ENCODE peak calls at places on chromosomes 4 and X, in eight cellular contexts. Q is cardiac fibroblast, A is MM.1S, F is right lobe of liver, D is left lung, P is tibial artery, H is LNCaP clone FGC, J is hepatocyte. B is an unnamed sample.

GRCh38 chr4:54669831-54670230 is 12.1 kb downstream of the KIT start:
- DNase-seq in Q (no peak), A (no peak), F (no peak), D (no peak), P (no peak), H (no peak), J (no peak), B (no peak)

GRCh38 chrX:101764538-101764937 is 104.9 kb upstream of the ARMCX2 start:
- DNase-seq in Q (no peak), A (no peak), F (no peak), D (no peak), P (no peak), H (no peak), J (no peak), B (no peak)

GRCh38 chr4:30396772-30397475 is 323.2 kb upstream of the PCDH7 start:
- DNase-seq in Q (peak; percentile 50), A (no peak), F (no peak), D (no peak), P (no peak), H (no peak), J (no peak), B (peak; percentile 44)

GRCh38 chrX:121103381-121103780 is 56.0 kb downstream of the GLUD2 start:
- DNase-seq in Q (no peak), A (no peak), F (no peak), D (no peak), P (no peak), H (no peak), J (no peak), B (no peak)

GRCh38 chr4:113358784-113359183 is 309.3 kb downstream of the ANK2 start:
- DNase-seq in Q (peak; percentile 14), A (no peak), F (no peak), D (no peak), P (no peak), H (no peak), J (no peak), B (peak; percentile 3)

GRCh38 chr4:118718511-118719170 is 33.4 kb downstream of the METTL14 start:
- DNase-seq in Q (no peak), A (no peak), F (no peak), D (no peak), P (no peak), H (no peak), J (no peak), B (no peak)

GRCh38 chrX:31499120-31499519 is 427.3 kb upstream of the FTHL17 start:
- DNase-seq in Q (peak; percentile 77), A (no peak), F (no peak), D (no peak), P (no peak), H (no peak), J (no peak), B (peak; percentile 39)

GRCh38 chrX:40784516-40785151 is 49.3 kb upstream of the MED14 start:
- DNase-seq in Q (no peak), A (no peak), F (no peak), D (no peak), P (no peak), H (no peak), J (peak; percentile 8), B (peak; percentile 17)

GRCh38 chr4:53508446-53508845 is 82.8 kb downstream of the LNX1 start:
- DNase-seq in Q (peak; percentile 80), A (no peak), F (no peak), D (no peak), P (no peak), H (no peak), J (no peak), B (peak; percentile 80)

GRCh38 chrX:9539611-9540387 is 74.9 kb downstream of the TBL1X start:
- DNase-seq in Q (no peak), A (no peak), F (no peak), D (no peak), P (no peak), H (no peak), J (no peak), B (no peak)

GRCh38 chr4:78361621-78362120 is 189.9 kb upstream of the ANXA3 start:
- DNase-seq in Q (no peak), A (no peak), F (no peak), D (no peak), P (no peak), H (no peak), J (no peak), B (no peak)

GRCh38 chr4:183407635-183408463 is 36.6 kb upstream of the CDKN2AIP start:
- DNase-seq in Q (no peak), A (no peak), F (no peak), D (no peak), P (peak; percentile 23), H (no peak), J (no peak), B (no peak)

GRCh38 chr4:26609868-26610267 is 26.0 kb downstream of the TBC1D19 start:
- DNase-seq in Q (no peak), A (no peak), F (no peak), D (no peak), P (no peak), H (no peak), J (no peak), B (no peak)

GRCh38 chrX:70444326-70445196 is at the start of gene DLG3:
- DNase-seq in Q (peak; percentile 48), A (no peak), F (no peak), D (no peak), P (no peak), H (no peak), J (peak; percentile 37), B (peak; percentile 31)

GRCh38 chrX:25010784-25011588 is 4.8 kb downstream of the ARX start:
- DNase-seq in Q (no peak), A (no peak), F (no peak), D (no peak), P (no peak), H (no peak), J (no peak), B (no peak)
- H3K4me3 ChIP-seq in Q (no peak overlapping the region), A (no peak overlapping the region), F (no peak overlapping the region), D (no peak overlapping the region), P (no peak overlapping the region), H (no peak overlapping the region), J (no peak overlapping the region), B (no peak overlapping the region)

GRCh38 chrX:108704839-108705238 is 31.5 kb downstream of the IRS4 start:
- DNase-seq in Q (no peak), A (no peak), F (no peak), D (no peak), P (no peak), H (peak; percentile 58), J (no peak), B (no peak)

GRCh38 chrX:108701633-108702032 is 34.7 kb downstream of the IRS4 start:
- DNase-seq in Q (no peak), A (no peak), F (no peak), D (no peak), P (no peak), H (no peak), J (no peak), B (peak; percentile 17)

GRCh38 chrX:108696690-108697089 is 39.7 kb downstream of the IRS4 start:
- DNase-seq in Q (no peak), A (no peak), F (no peak), D (no peak), P (no peak), H (no peak), J (no peak), B (no peak)

GRCh38 chrX:108699368-108699767 is 37.0 kb downstream of the IRS4 start:
- DNase-seq in Q (peak; percentile 43), A (peak; percentile 58), F (no peak), D (no peak), P (no peak), H (no peak), J (peak; percentile 30), B (peak; percentile 19)
- TF ChIP-seq CTCF in Q (no peak), A (peak; percentile 49), F (peak; percentile 45), D (no peak), P (no peak), H (peak; percentile 33), J (peak; percentile 56), B (peak; percentile 30)

GRCh38 chr4:87009095-87009648 is 74.4 kb downstream of the AFF1 start:
- DNase-seq in Q (no peak), A (no peak), F (no peak), D (no peak), P (no peak), H (no peak), J (no peak), B (no peak)
- H3K4me3 ChIP-seq in Q (no peak overlapping the region), A (peak overlapping the region; percentile 86), F (peak overlapping the region; percentile 72), D (no peak overlapping the region), P (peak overlapping the region; percentile 91), H (no peak overlapping the region), J (no peak overlapping the region), B (peak overlapping the region; percentile 16)

GRCh38 chr4:15649914-15650545 is 5.1 kb downstream of the FBXL5 start:
- DNase-seq in Q (peak; percentile 65), A (peak; percentile 71), F (no peak), D (no peak), P (no peak), H (peak; percentile 83), J (peak; percentile 62), B (peak; percentile 80)
- TF ChIP-seq CTCF in Q (peak; percentile 64), A (peak; percentile 81), F (peak; percentile 68), D (peak; percentile 48), P (peak; percentile 59), H (peak; percentile 61), J (peak; percentile 65), B (peak; percentile 74)